ENCODE peak calls at places on chromosomes 12 and 14, in eight cellular contexts. F is A549; U is GM23338; Y is suprapubic skin; S is naive thymus-derived CD4-positive, alpha-beta T cell; P is mesendoderm; L is heart right ventricle; C is right atrium auricular region. H is an unnamed sample.
A peak's percentile ranks its signal among the peaks of the same experiment; 100 is the strongest.

GRCh38 chr12:3049176-3049575 is 28.0 kb upstream of the TSPAN9 start:
- DNase-seq in F (no peak), U (no peak), Y (no peak), S (no peak), P (no peak), L (no peak), C (no peak), H (peak; percentile 33)

GRCh38 chr12:124352839-124353238 is 57.9 kb downstream of the RFLNA start:
- DNase-seq in F (peak; percentile 62), U (no peak), Y (no peak), S (no peak), P (no peak), L (peak; percentile 54), C (no peak), H (no peak)

GRCh38 chr12:8890313-8891084 is 23.8 kb upstream of the PHC1 start:
- DNase-seq in F (peak; percentile 51), U (peak; percentile 82), Y (no peak), S (peak; percentile 68), P (peak; percentile 78), L (peak; percentile 66), C (no peak), H (no peak)

GRCh38 chr12:128920468-128920867 is 67.2 kb downstream of the GLT1D1 start:
- DNase-seq in F (no peak), U (no peak), Y (no peak), S (no peak), P (no peak), L (peak; percentile 10), C (peak; percentile 67), H (no peak)

GRCh38 chr12:119182701-119183493 is 4.2 kb downstream of the HSPB8 start:
- DNase-seq in F (peak; percentile 28), U (no peak), Y (no peak), S (no peak), P (no peak), L (peak; percentile 41), C (no peak), H (no peak)

GRCh38 chr14:21498540-21499526 is 12.3 kb downstream of the METTL3 start:
- DNase-seq in F (peak; percentile 59), U (peak; percentile 95), Y (no peak), S (peak; percentile 68), P (peak; percentile 81), L (no peak), C (no peak), H (no peak)

GRCh38 chr12:2627343-2628191 is 167.2 kb upstream of the FKBP4 start:
- DNase-seq in F (no peak), U (no peak), Y (no peak), S (no peak), P (peak; percentile 66), L (no peak), C (no peak), H (no peak)

GRCh38 chr14:34324363-34324795 is 137.7 kb downstream of the SPTSSA start:
- DNase-seq in F (peak; percentile 58), U (peak; percentile 69), Y (no peak), S (peak; percentile 37), P (peak; percentile 55), L (peak; percentile 19), C (no peak), H (no peak)

GRCh38 chr12:45671254-45671653 is 58.3 kb upstream of the ARID2 start:
- DNase-seq in F (no peak), U (no peak), Y (no peak), S (no peak), P (no peak), L (peak; percentile 25), C (no peak), H (no peak)

DNA sequence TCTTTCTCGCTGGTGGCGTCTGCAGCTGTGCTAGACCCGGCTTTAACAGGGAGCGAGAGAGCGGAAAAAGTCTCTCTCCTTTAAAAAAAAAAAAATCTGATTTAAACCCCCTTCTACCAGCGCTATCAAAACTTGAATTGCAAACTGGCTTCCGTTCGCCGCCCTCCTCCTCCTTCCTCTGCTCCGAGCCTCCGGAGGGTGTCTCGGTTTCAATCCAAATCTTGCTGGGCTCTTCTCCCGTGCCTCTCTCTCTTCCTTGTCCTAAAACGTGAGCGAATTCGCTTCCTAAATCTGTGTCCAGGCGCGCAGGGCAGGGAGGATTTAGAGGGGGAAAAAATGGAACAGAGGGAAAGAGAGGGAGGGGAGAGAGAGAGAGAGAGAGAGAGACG is 272 bp downstream of the TBX3 start:
- DNase-seq in F (no peak), U (peak; percentile 59), Y (no peak), S (peak; percentile 21), P (no peak), L (no peak), C (no peak), H (no peak)
- H3K4me3 ChIP-seq in F (peak overlapping the region; percentile 57), U (peak overlapping the region; percentile 69), Y (peak overlapping the region; percentile 72), S (peak overlapping the region; percentile 50), P (peak overlapping the region; percentile 57), L (peak overlapping the region; percentile 77), C (peak overlapping the region; percentile 67), H (peak overlapping the region; percentile 52)

GRCh38 chr12:29944269-29945000 is 160.7 kb upstream of the TMTC1 start:
- DNase-seq in F (no peak), U (no peak), Y (no peak), S (no peak), P (no peak), L (no peak), C (no peak), H (no peak)
- H3K27ac ChIP-seq in F (no peak overlapping the region), U (no peak overlapping the region), Y (no peak overlapping the region), S (no peak overlapping the region), P (no peak overlapping the region), L (no peak overlapping the region), C (no peak overlapping the region), H (no peak overlapping the region)

DNA sequence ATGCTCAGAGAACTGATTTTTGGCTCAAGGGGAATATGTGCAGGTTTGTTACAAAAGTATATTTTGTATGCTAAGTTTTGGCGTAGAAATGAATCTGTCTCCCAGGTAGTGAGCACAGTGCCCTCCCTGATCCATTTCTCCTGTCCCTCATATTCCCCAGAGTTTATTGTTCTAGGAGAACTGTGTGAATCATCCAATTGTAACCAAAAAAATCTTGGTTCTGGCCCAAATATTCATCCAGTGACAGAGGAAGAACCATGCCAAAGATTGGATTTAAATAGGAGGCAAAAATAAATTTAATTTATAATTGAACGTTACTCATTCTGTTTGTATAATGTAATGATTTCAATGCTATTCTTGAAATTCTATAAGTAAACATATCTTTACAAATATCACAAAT is 4.8 kb downstream of the CATSPERB start:
- DNase-seq in F (no peak), U (no peak), Y (no peak), S (no peak), P (no peak), L (no peak), C (no peak), H (no peak)
- H3K4me3 ChIP-seq in F (no peak overlapping the region), U (no peak overlapping the region), Y (no peak overlapping the region), S (no peak overlapping the region), P (no peak overlapping the region), L (no peak overlapping the region), C (no peak overlapping the region), H (no peak overlapping the region)

GRCh38 chr14:73616831-73617230 is 4.5 kb downstream of the ACOT6 start:
- DNase-seq in F (no peak), U (no peak), Y (no peak), S (no peak), P (no peak), L (no peak), C (no peak), H (no peak)

GRCh38 chr14:73612339-73613045 is at the start of gene ACOT6:
- DNase-seq in F (peak; percentile 83), U (peak; percentile 94), Y (peak; percentile 85), S (peak; percentile 83), P (peak; percentile 86), L (peak; percentile 62), C (peak; percentile 76), H (peak; percentile 90)

GRCh38 chr14:73610692-73611091 is 1.6 kb upstream of the ACOT6 start:
- DNase-seq in F (no peak), U (peak; percentile 58), Y (no peak), S (no peak), P (no peak), L (no peak), C (no peak), H (no peak)

GRCh38 chr14:73613046-73613383 is 698 bp downstream of the ACOT6 start:
- DNase-seq in F (peak; percentile 52), U (no peak), Y (no peak), S (no peak), P (no peak), L (no peak), C (no peak), H (no peak)

GRCh38 chr14:73613419-73613963 is 1.2 kb downstream of the ACOT6 start:
- DNase-seq in F (no peak), U (no peak), Y (no peak), S (no peak), P (no peak), L (no peak), C (no peak), H (no peak)
- H3K27ac ChIP-seq in F (no peak overlapping the region), U (no peak overlapping the region), Y (no peak overlapping the region), S (no peak overlapping the region), P (no peak overlapping the region), L (peak overlapping the region; percentile 76), C (no peak overlapping the region), H (no peak overlapping the region)

DNA sequence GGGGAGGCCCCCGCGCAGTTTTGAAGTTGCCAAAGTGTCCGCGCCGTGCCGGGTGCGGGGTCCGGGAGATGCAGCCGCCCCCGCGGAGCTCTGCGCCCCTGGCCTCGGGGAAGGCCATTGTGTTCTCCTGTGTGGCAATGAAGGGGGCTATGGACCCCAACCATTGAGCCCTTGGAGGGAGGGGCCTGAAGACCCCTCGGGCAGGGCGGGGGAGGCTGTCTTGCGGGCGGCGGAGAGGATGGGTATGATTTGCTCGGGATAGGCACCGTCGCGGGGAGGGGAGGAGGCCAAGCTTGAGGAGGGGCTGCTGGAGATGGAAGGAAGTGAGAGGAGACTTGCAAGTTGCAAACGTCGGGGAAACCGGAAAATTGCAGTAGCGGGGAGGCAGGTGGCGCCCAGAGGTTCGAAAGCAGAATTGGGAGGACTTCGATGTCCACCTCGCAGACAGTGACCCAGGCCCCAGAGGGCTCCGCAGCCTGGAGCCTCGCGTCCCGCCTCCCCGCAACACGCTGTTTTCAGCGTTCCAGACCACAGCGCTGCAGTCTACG is 25.4 kb downstream of the BCL11B start:
- DNase-seq in F (no peak), U (peak; percentile 73), Y (no peak), S (peak; percentile 81), P (peak; percentile 82), L (no peak), C (no peak), H (peak; percentile 76)
- H3K4me3 ChIP-seq in F (no peak overlapping the region), U (peak overlapping the region; percentile 77), Y (peak overlapping the region; percentile 48), S (peak overlapping the region; percentile 61), P (peak overlapping the region; percentile 39), L (peak overlapping the region; percentile 3), C (peak overlapping the region; percentile 13), H (no peak overlapping the region)